ENCODE peak calls at places on chromosomes 1 and 21, in six cellular contexts. B is heart left ventricle, K is ovary, A is pancreas, S is BE2C, I is B cell. H is an unnamed sample.

GRCh38 chr1:20361805-20362381 is 71.2 kb downstream of the VWA5B1 start:
- DNase-seq in B (peak), K (peak), A (no peak), S (peak), I (no peak), H (no peak)

GRCh38 chr1:115833806-115834205 is 7.1 kb downstream of the NHLH2 start:
- DNase-seq in B (no peak), K (no peak), A (no peak), S (no peak), I (no peak), H (no peak)

GRCh38 chr21:28148400-28149064 is 844.1 kb downstream of the LTN1 start:
- DNase-seq in B (peak), K (no peak), A (peak), S (peak), I (no peak), H (no peak)

GRCh38 chr1:89518116-89518780 is 6.4 kb upstream of the LRRC8B start:
- DNase-seq in B (peak), K (peak), A (no peak), S (no peak), I (no peak), H (no peak)

GRCh38 chr1:240672132-240672811 is 60.3 kb upstream of the GREM2 start:
- DNase-seq in B (no peak), K (no peak), A (no peak), S (no peak), I (no peak), H (no peak)

GRCh38 chr1:71755441-71755840 is 526.9 kb downstream of the NEGR1 start:
- DNase-seq in B (no peak), K (no peak), A (no peak), S (no peak), I (no peak), H (no peak)

GRCh38 chr1:33111965-33112364 is 31.0 kb downstream of the AZIN2 start:
- DNase-seq in B (no peak), K (no peak), A (no peak), S (no peak), I (no peak), H (no peak)

GRCh38 chr1:84892657-84893618 is at the start of gene LPAR3:
- DNase-seq in B (peak), K (no peak), A (peak), S (peak), I (no peak), H (no peak)

GRCh38 chr1:161473363-161473762 is 31.9 kb upstream of the FCGR2A start:
- DNase-seq in B (no peak), K (no peak), A (no peak), S (peak), I (no peak), H (no peak)

DNA sequence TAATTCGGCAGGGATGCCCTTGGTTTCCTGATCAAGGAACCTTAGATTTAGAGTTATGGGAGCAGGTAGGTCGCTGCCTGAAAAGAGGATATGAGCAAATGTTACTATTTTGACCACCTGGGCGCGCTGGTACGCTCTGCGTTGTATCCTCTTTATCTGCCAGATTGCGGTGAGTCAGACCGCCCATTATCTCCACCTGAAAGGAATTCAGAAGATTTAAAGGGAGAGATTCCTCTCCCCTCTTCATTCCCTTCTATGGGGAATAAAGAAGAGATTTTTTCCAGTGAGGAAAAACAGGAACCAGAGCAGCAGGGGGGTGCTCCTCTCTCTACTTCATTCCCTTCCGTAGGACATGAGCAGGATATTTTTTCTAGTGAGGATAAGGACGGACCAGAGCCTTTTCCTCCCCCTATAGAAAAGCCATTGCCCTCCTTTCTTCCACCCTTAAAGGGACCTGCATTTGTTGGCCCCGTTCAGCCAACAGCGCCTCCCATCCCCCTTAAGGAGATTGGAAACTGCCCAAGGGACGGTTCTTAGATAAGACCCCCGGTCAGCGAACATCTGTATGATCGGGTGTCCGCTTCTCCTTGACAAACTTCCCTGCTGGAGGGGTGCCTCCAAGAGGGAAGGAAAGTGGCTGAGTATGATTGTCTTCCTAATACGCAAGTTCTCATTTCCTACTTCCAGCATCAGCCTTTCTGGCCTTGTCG is 34.1 kb downstream of the CLCA1 start:
- DNase-seq in B (peak), K (peak), A (no peak), S (no peak), I (no peak), H (no peak)
- TF ChIP-seq CTCF in B (no peak), K (no peak), A (no peak), S (no peak), I (no peak), H (no peak)

GRCh38 chr21:42108941-42109340 is 37.8 kb downstream of the UMODL1 start:
- DNase-seq in B (no peak), K (no peak), A (no peak), S (no peak), I (no peak), H (no peak)

GRCh38 chr21:42108554-42108885 is 37.4 kb downstream of the UMODL1 start:
- DNase-seq in B (no peak), K (no peak), A (no peak), S (no peak), I (no peak), H (no peak)

GRCh38 chr21:42109473-42109872 is 38.4 kb downstream of the UMODL1 start:
- DNase-seq in B (no peak), K (no peak), A (no peak), S (no peak), I (no peak), H (no peak)

GRCh38 chr21:42107177-42107880 is 36.2 kb downstream of the UMODL1 start:
- DNase-seq in B (no peak), K (no peak), A (no peak), S (no peak), I (no peak), H (no peak)

GRCh38 chr21:42107881-42108553 is 36.9 kb downstream of the UMODL1 start:
- DNase-seq in B (peak), K (no peak), A (peak), S (peak), I (peak), H (peak)
- TF ChIP-seq CTCF in B (peak), K (peak), A (peak), S (peak), I (peak), H (peak)

DNA sequence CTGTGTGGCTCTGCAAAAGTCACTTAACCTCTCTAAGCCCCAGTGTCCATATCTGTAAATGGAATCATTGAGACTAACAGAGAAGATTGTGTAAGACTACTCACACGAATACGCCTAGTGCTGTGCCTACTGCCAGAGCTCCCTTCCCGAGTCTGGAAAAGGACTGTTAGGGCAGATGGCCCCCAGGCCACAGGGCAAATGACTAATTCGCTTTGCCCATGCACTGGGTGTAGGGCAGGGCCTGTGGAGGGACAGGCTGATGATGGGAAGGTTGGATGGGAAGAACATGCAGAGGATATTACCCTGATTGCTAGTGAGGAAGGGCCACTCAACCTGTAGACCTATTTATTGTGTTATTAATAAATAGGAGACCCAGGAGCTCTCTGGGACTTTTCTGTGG is 4.2 kb upstream of the GPR61 start:
- DNase-seq in B (no peak), K (no peak), A (no peak), S (no peak), I (no peak), H (no peak)
- TF ChIP-seq CTCF in B (no peak), K (no peak), A (no peak), S (no peak), I (no peak), H (no peak)

GRCh38 chr1:160354388-160354985 is 11.3 kb downstream of the NCSTN start:
- DNase-seq in B (no peak), K (no peak), A (no peak), S (peak), I (no peak), H (no peak)
- TF ChIP-seq CTCF in B (peak), K (no peak), A (no peak), S (peak), I (peak), H (peak)

GRCh38 chr1:25694167-25694566 is 77.6 kb downstream of the MAN1C1 start:
- DNase-seq in B (no peak), K (peak), A (no peak), S (no peak), I (no peak), H (no peak)

GRCh38 chr1:25695991-25696330 is 79.4 kb downstream of the MAN1C1 start:
- DNase-seq in B (no peak), K (peak), A (no peak), S (no peak), I (no peak), H (no peak)

GRCh38 chr1:25697426-25698220 is 81.0 kb downstream of the MAN1C1 start:
- DNase-seq in B (no peak), K (no peak), A (no peak), S (no peak), I (no peak), H (no peak)

GRCh38 chr1:25694591-25695007 is 78.0 kb downstream of the MAN1C1 start:
- DNase-seq in B (no peak), K (no peak), A (no peak), S (no peak), I (no peak), H (no peak)

GRCh38 chr1:25695066-25695990 is 78.7 kb downstream of the MAN1C1 start:
- DNase-seq in B (peak), K (peak), A (no peak), S (no peak), I (no peak), H (no peak)
- TF ChIP-seq CTCF in B (no peak), K (no peak), A (no peak), S (no peak), I (no peak), H (no peak)

GRCh38 chr1:226700861-226701260 is 38.2 kb downstream of the ITPKB start:
- DNase-seq in B (no peak), K (no peak), A (no peak), S (no peak), I (no peak), H (peak)

GRCh38 chr1:226706664-226707063 is 32.4 kb downstream of the ITPKB start:
- DNase-seq in B (no peak), K (no peak), A (no peak), S (peak), I (no peak), H (no peak)

GRCh38 chr1:226702318-226702956 is 36.6 kb downstream of the ITPKB start:
- DNase-seq in B (no peak), K (peak), A (no peak), S (no peak), I (no peak), H (no peak)

GRCh38 chr1:226704169-226704921 is 34.7 kb downstream of the ITPKB start:
- DNase-seq in B (no peak), K (no peak), A (no peak), S (no peak), I (no peak), H (no peak)

DNA sequence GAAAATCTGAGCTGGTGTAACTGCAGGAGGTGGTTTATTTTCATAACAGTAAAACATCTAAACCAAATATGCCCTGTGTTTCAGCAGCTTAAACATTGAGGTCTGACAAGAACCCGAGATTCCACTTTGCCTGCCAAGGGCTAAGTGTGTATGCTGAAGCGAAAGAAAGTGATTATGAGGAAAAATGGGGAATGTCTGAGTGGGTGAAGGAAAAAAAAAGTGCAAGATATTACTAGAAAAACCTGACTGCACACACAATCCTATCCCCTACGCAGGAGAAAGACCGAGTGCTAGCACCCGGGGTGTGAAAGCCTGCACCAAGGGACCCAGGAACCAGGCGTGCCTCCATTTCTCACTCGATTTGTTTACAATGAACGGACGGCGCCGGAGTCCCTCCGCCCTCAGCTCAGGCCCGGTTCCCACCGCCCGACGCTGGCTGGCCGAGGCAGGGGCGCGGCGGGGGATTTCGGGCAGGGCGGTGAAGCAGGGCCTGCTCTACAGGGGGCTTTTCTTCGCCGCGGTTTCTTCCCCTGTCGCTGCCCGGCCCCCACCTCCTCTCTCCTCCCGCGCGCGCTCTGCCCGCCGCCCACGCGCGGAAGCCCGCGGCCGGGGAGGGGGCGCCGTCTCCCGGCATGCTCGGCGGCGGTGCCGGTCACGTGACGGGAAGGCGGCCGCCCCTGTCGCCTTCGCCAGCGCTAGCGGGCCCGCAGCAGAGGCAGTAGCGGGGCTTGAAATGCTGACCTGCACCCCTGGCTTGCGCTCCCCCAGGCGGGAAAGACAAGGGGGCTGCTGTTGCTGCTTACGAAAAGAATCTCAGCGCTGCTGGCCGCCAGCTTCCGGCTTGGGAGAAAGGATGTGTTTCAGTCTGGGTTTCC is 35.9 kb downstream of the ITPKB start:
- DNase-seq in B (peak), K (peak), A (peak), S (peak), I (peak), H (peak)
- TF ChIP-seq CTCF in B (no peak), K (peak), A (no peak), S (no peak), I (no peak), H (no peak)

GRCh38 chr1:223708001-223708359 is 4.4 kb upstream of the CAPN2 start:
- DNase-seq in B (no peak), K (no peak), A (no peak), S (no peak), I (no peak), H (no peak)
- TF ChIP-seq CTCF in B (peak), K (no peak), A (no peak), S (peak), I (no peak), H (no peak)

GRCh38 chr1:36304970-36305914 is 926 bp upstream of the SH3D21 start:
- DNase-seq in B (no peak), K (peak), A (no peak), S (no peak), I (no peak), H (no peak)

GRCh38 chr1:36307601-36308330 is 1.6 kb downstream of the SH3D21 start:
- DNase-seq in B (no peak), K (peak), A (peak), S (no peak), I (no peak), H (no peak)

GRCh38 chr1:36305915-36306209 is 306 bp upstream of the SH3D21 start:
- DNase-seq in B (no peak), K (no peak), A (no peak), S (no peak), I (no peak), H (no peak)

GRCh38 chr1:36306902-36307456 is 811 bp downstream of the SH3D21 start:
- DNase-seq in B (peak), K (peak), A (peak), S (peak), I (peak), H (peak)

DNA sequence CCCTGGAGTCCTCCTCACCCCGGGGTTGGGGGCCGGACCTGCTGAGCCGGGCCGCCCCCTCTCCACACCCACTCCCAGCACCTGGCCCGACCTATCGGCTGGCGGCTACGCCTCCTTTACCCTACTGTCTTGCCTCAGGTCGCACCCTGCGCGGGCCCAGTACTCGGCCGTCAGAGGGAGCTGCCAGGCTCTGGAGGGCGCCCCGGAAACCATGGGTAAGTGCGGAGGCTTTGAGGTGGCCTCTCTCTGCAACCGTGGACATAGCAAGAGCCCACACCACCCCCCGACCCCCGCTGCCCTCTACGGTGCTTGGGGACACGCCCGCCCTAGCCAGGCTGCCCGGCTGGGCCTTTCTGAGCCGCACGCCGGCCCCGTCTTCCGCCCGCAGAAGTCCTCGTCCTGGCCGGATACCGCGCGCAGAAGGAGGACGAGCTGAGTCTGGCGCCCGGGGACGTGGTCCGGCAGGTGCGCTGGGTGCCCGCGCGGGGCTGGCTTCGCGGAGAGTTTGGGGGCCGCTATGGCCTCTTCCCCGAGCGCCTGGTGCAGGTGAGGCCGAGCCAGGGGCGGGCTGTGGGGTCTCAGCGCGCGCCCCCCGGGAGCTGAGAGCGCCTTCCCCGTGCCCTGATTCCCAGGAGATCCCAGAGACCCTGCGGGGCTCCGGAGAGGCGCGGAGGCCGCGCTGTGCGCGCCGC is at the start of gene SH3D21:
- DNase-seq in B (no peak), K (peak), A (peak), S (peak), I (no peak), H (peak)
- TF ChIP-seq CTCF in B (no peak), K (no peak), A (no peak), S (no peak), I (no peak), H (no peak)

GRCh38 chr1:99527078-99527477 is 118.8 kb upstream of the PALMD start:
- DNase-seq in B (no peak), K (no peak), A (no peak), S (no peak), I (no peak), H (no peak)
- TF ChIP-seq CTCF in B (peak), K (no peak), A (no peak), S (peak), I (no peak), H (no peak)

H was measured in GM20000.